ENCODE peak calls at places on chromosomes 6 and 20, in six cellular contexts. J is PC-3; E is suprapubic skin; I is NCI-H774; B is choroid plexus epithelial cell; C is activated naive CD4-positive, alpha-beta T cell. N is an unnamed sample.

GRCh38 chr6:42923656-42924055 is 5.6 kb upstream of the CNPY3 start:
- DNase-seq in J (no peak), E (no peak), I (no peak), B (no peak), C (no peak), N (no peak)

GRCh38 chr20:51159303-51159702 is 136.4 kb upstream of the KCNG1 start:
- DNase-seq in J (no peak), E (no peak), I (no peak), B (no peak), C (no peak), N (no peak)

GRCh38 chr20:56590888-56591287 is 38.2 kb upstream of the TFAP2C start:
- DNase-seq in J (peak), E (no peak), I (no peak), B (no peak), C (no peak), N (no peak)

GRCh38 chr20:39674842-39675241 is 712.7 kb downstream of the DHX35 start:
- DNase-seq in J (no peak), E (no peak), I (no peak), B (no peak), C (no peak), N (no peak)

GRCh38 chr6:113994934-113995342 is 24.0 kb upstream of the HDAC2 start:
- DNase-seq in J (peak), E (no peak), I (peak), B (peak), C (no peak), N (peak)

GRCh38 chr6:107361568-107362270 is 97.6 kb downstream of the PDSS2 start:
- DNase-seq in J (peak), E (no peak), I (no peak), B (peak), C (no peak), N (no peak)

GRCh38 chr20:60365063-60365640 is 406.9 kb downstream of the CDH26 start:
- DNase-seq in J (no peak), E (no peak), I (no peak), B (no peak), C (no peak), N (no peak)

GRCh38 chr20:50312682-50313187 is 122.1 kb downstream of the CEBPB start:
- DNase-seq in J (peak), E (peak), I (no peak), B (peak), C (no peak), N (no peak)

GRCh38 chr6:90048191-90048969 is 154.1 kb downstream of the GJA10 start:
- DNase-seq in J (no peak), E (no peak), I (no peak), B (no peak), C (no peak), N (no peak)

GRCh38 chr20:34468956-34469355 is 47.3 kb upstream of the DYNLRB1 start:
- DNase-seq in J (no peak), E (no peak), I (no peak), B (no peak), C (no peak), N (no peak)

GRCh38 chr20:57282691-57283361 is 16.4 kb upstream of the BMP7 start:
- DNase-seq in J (no peak), E (no peak), I (no peak), B (no peak), C (no peak), N (no peak)

N was measured in central memory CD8-positive, alpha-beta T cell.